ENCODE peak calls at places on chromosomes 13 and 19, in four cellular contexts. H is DND-41, P is PC-3, C is ascending aorta. D is an unnamed sample.
A peak's percentile ranks its signal among the peaks of the same experiment; 100 is the strongest.

GRCh38 chr13:101424381-101425155 is 8.3 kb upstream of the NALCN start:
- DNase-seq in C (no peak), P (peak; percentile 33), H (no peak), D (no peak)

GRCh38 chr19:46791944-46792343 is 3.5 kb upstream of the SLC1A5 start:
- DNase-seq in C (no peak), H (peak; percentile 81), P (no peak), D (no peak)

GRCh38 chr19:38263696-38264485 is 482 bp upstream of the SPINT2 start:
- DNase-seq in P (peak; percentile 90), C (peak; percentile 42), H (no peak), D (peak; percentile 86)

GRCh38 chr13:30730526-30730925 is 4.8 kb upstream of the ALOX5AP start:
- DNase-seq in H (no peak), P (no peak), C (no peak), D (no peak)

GRCh38 chr13:47945738-47946137 is 55.3 kb downstream of the SUCLA2 start:
- DNase-seq in H (no peak), P (no peak), C (no peak), D (peak; percentile 62)

GRCh38 chr13:103772576-103772975 is 706.4 kb upstream of the SLC10A2 start:
- DNase-seq in C (no peak), P (peak; percentile 30), H (no peak), D (no peak)

GRCh38 chr19:45179063-45179847 is 671 bp downstream of the BLOC1S3 start:
- DNase-seq in P (peak; percentile 30), C (no peak), H (peak; percentile 16), D (no peak)

GRCh38 chr19:38265213-38265861 is 964 bp downstream of the SPINT2 start:
- DNase-seq in C (peak; percentile 25), P (peak; percentile 40), H (no peak), D (no peak)

GRCh38 chr13:102299366-102299765 is 102.5 kb downstream of the FGF14 start:
- DNase-seq in P (no peak), C (no peak), H (no peak), D (no peak)

GRCh38 chr19:35959040-35959967 is 23.1 kb downstream of the LRFN3 start:
- DNase-seq in H (no peak), C (no peak), P (no peak), D (no peak)
- TF ChIP-seq CTCF in H (no peak), C (peak; percentile 33), P (no peak), D (peak; percentile 42)

GRCh38 chr13:40568672-40569350 is 97.6 kb downstream of the FOXO1 start:
- DNase-seq in C (no peak), H (no peak), P (no peak), D (no peak)

GRCh38 chr13:40570930-40571329 is 95.5 kb downstream of the FOXO1 start:
- DNase-seq in H (no peak), P (no peak), C (no peak), D (no peak)

GRCh38 chr13:40571338-40571737 is 95.1 kb downstream of the FOXO1 start:
- DNase-seq in P (no peak), C (no peak), H (no peak), D (no peak)

GRCh38 chr13:40576369-40576768 is 90.1 kb downstream of the FOXO1 start:
- DNase-seq in C (no peak), P (no peak), H (no peak), D (no peak)

DNA sequence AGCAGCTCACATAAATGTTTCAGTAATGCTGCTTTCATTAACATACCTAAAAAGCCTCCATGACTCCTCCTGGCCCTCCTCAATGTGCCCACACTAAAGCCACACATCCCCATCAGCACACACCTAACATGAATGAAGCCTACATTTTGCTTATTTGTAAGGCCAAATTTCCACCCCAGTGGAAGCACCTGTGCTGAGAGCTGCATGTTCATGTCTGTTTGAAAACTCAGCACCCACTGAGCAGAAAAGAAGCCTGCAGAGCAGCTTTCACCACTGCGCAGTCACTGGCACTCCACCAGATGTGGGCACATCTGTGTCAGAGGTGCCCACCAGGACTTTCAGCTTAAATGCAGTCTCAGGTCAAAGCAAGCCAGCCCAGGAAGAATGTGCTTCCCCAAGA is 93.5 kb downstream of the FOXO1 start:
- DNase-seq in H (no peak), P (no peak), C (no peak), D (no peak)
- H3K4me1 ChIP-seq in H (no peaks in the 10 kb centered on the region), P (no peaks in the 10 kb centered on the region), C (peaks cover 12% of the 10 kb centered on the region), D (no peaks in the 10 kb centered on the region)

DNA sequence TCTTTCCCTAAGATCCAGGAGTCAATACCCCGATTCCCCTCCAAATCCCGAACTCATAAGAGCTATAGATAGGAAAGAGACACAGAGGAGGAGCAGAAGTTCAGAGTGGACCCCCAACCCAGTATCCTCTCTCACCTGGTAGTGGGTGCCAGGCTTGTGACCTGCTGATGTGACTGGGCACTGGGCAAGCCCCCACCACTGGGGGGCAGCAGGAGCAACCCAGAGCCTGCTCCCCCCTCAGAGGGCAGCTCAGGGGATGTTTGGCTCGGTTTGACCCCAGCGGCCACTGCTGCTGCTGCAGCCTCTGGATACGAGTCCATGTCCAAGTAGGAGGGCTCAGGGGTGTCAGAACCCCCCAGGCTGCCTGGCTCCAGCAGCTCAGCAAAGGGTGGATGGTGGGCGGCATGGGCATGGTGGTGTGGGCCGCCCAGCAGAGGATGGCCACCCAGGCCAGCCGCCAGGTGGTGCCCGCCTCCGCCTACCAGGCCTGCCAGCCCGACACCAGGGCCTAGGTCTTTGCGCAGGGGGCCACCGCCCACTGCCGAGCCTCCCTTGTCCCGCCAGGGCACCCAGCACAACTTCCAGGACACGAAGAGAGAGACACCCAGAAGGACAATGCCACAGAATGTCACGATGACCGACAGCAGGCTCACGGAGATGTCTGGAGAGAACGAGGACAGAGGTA is 7.4 kb downstream of the SYT3 start:
- DNase-seq in P (no peak), C (no peak), H (no peak), D (no peak)
- H3K27me3 ChIP-seq in P (peaks cover 13% of the 10 kb centered on the region), C (no peaks in the 10 kb centered on the region), H (no peaks in the 10 kb centered on the region), D (no peaks in the 10 kb centered on the region)

GRCh38 chr13:76820759-76821158 is 65.4 kb downstream of the KCTD12 start:
- DNase-seq in C (no peak), H (no peak), P (no peak), D (no peak)

GRCh38 chr13:76826527-76826926 is 59.7 kb downstream of the KCTD12 start:
- DNase-seq in C (no peak), P (no peak), H (no peak), D (no peak)

GRCh38 chr13:76825415-76825814 is 60.8 kb downstream of the KCTD12 start:
- DNase-seq in P (no peak), H (no peak), C (no peak), D (no peak)

GRCh38 chr13:76823969-76824368 is 62.2 kb downstream of the KCTD12 start:
- DNase-seq in P (no peak), H (no peak), C (no peak), D (no peak)

GRCh38 chr13:76822691-76823267 is 63.4 kb downstream of the KCTD12 start:
- DNase-seq in P (peak; percentile 53), H (no peak), C (no peak), D (peak; percentile 51)
- TF ChIP-seq CTCF in P (peak; percentile 47), H (peak; percentile 17), C (peak; percentile 39), D (peak; percentile 63)

DNA sequence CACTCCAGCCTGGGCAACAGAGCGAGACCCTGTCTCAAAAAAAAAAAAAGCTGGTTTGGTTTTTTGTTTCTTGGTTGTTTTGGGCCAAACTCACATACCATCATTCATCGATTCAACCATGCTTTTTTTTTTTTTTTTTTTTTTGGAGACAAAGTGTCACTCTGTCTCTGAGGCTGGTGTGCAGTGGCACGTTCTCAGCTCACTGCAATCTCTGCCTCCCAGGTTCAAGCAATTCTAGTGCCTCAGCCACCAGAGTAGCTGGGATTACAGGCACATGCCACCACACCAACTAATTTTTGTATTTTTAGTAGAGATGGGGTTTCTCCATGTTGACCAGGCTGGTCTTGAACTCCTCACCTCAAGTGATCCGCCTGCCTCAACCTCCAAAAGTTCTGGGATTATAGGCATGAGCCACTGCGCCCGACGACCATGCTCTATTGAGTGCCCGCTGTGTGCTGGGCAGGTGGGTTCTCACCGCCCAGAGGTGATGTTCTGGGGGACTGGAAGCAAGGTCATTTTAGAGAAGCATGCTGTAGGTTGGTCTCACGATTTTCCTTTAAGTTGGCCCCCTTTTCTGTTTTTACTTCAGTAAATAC is 8.1 kb upstream of the JUND start:
- DNase-seq in P (no peak), C (no peak), H (no peak), D (no peak)
- H3K4me1 ChIP-seq in P (peaks cover 17% of the 10 kb centered on the region), C (peaks cover 28% of the 10 kb centered on the region), H (peaks cover 43% of the 10 kb centered on the region), D (no peaks in the 10 kb centered on the region)

GRCh38 chr13:99416411-99417121 is 84.7 kb upstream of the TM9SF2 start:
- DNase-seq in P (no peak), H (no peak), C (no peak), D (no peak)
- H3K27me3 ChIP-seq in P (peaks cover 4% of the 10 kb centered on the region), H (no peaks in the 10 kb centered on the region), C (no peaks in the 10 kb centered on the region), D (peaks cover 27% of the 10 kb centered on the region)

GRCh38 chr13:97913206-97913605 is 40.3 kb upstream of the IPO5 start:
- DNase-seq in H (no peak), P (no peak), C (no peak), D (no peak)

GRCh38 chr13:97912139-97912535 is 41.3 kb upstream of the IPO5 start:
- DNase-seq in P (no peak), H (no peak), C (no peak), D (no peak)

GRCh38 chr13:97911311-97912138 is 42.0 kb upstream of the IPO5 start:
- DNase-seq in C (no peak), P (peak; percentile 59), H (peak; percentile 5), D (peak; percentile 41)

DNA sequence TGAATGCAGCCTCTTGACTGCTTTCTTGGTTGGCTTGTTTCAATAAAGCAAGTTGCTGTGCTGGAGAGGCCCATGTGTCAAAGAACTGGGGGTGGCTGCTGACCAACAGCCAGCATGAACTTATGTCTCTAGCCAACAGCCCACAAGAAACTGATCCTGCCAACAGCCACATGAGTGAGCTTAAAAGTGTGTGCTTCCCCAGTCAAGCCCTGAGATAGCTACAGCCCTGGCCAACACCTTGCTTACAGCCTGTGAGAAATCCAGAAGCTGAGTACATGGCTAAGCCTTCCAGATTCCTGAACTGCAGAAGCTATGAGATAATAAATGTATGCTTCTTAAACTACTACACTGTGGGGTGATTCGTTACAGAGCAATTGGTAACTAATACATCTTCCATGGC is 38.9 kb upstream of the IPO5 start:
- DNase-seq in H (no peak), P (no peak), C (no peak), D (no peak)
- TF ChIP-seq CTCF in H (no peak), P (no peak), C (no peak), D (no peak)

GRCh38 chr19:16566702-16567101 is 5.5 kb downstream of the SLC35E1 start:
- DNase-seq in P (no peak), H (no peak), C (no peak), D (no peak)
- H3K4me1 ChIP-seq in P (peaks cover 38% of the 10 kb centered on the region), H (peaks cover 61% of the 10 kb centered on the region), C (peaks cover 9% of the 10 kb centered on the region), D (peaks cover 7% of the 10 kb centered on the region)